ENCODE peak calls at places on chromosomes 6 and 20, in four cellular contexts. N is prostate gland, V is tibial nerve, E is A549. O is an unnamed sample. For H3K9me3, the result is how much of the 10 kb centered on the place peaks cover.

GRCh38 chr6:116596815-116597214 is 19.5 kb upstream of the RSPH4A start:
- DNase-seq in N (no peak), V (no peak), E (no peak), O (no peak)

GRCh38 chr6:109506841-109507240 is 23.8 kb upstream of the ZBTB24 start:
- DNase-seq in N (no peak), V (no peak), E (no peak), O (no peak)

GRCh38 chr20:18719426-18719825 is 94.2 kb upstream of the SCP2D1 start:
- DNase-seq in N (no peak), V (no peak), E (no peak), O (no peak)

GRCh38 chr6:94041930-94042724 is 622.8 kb upstream of the EPHA7 start:
- DNase-seq in N (no peak), V (no peak), E (no peak), O (no peak)

GRCh38 chr6:168827484-168827883 is 386.5 kb downstream of the SMOC2 start:
- DNase-seq in N (no peak), V (no peak), E (no peak), O (no peak)

GRCh38 chr20:38073307-38074010 is 39.9 kb downstream of the RPRD1B start:
- DNase-seq in N (peak), V (no peak), E (no peak), O (peak)

GRCh38 chr6:113690255-113690956 is 166.7 kb upstream of the MARCKS start:
- DNase-seq in N (peak), V (no peak), E (peak), O (no peak)

GRCh38 chr6:119716668-119717270 is 367.2 kb upstream of the MAN1A1 start:
- DNase-seq in N (no peak), V (no peak), E (no peak), O (no peak)

GRCh38 chr6:142592876-142593275 is 291.1 kb downstream of the ADGRG6 start:
- DNase-seq in N (no peak), V (no peak), E (no peak), O (no peak)

GRCh38 chr6:135987226-135987625 is 135.7 kb downstream of the PDE7B start:
- DNase-seq in N (no peak), V (no peak), E (no peak), O (no peak)

GRCh38 chr6:146620655-146621054 is 21.9 kb downstream of the ADGB start:
- DNase-seq in N (no peak), V (no peak), E (no peak), O (no peak)

GRCh38 chr20:1327241-1327653 is 1.7 kb downstream of the SDCBP2 start:
- DNase-seq in N (no peak), V (no peak), E (no peak), O (no peak)

GRCh38 chr20:7571521-7572065 is 368.7 kb downstream of the HAO1 start:
- DNase-seq in N (no peak), V (no peak), E (no peak), O (no peak)

GRCh38 chr20:33674294-33675126 is at the start of gene NECAB3:
- DNase-seq in N (peak), V (peak), E (peak), O (peak)

GRCh38 chr6:40536442-40536841 is 50.7 kb downstream of the LRFN2 start:
- DNase-seq in N (no peak), V (no peak), E (peak), O (no peak)

GRCh38 chr6:113359155-113360140 is 497.7 kb upstream of the MARCKS start:
- DNase-seq in N (no peak), V (no peak), E (no peak), O (no peak)

GRCh38 chr6:6788394-6789020 is 200.0 kb downstream of the LY86 start:
- DNase-seq in N (no peak), V (no peak), E (no peak), O (no peak)

GRCh38 chr6:128713461-128713860 is 169.5 kb upstream of the LAMA2 start:
- DNase-seq in N (no peak), V (no peak), E (no peak), O (no peak)

GRCh38 chr6:44788387-44788981 is 401.0 kb downstream of the CDC5L start:
- DNase-seq in N (no peak), V (no peak), E (no peak), O (no peak)

GRCh38 chr6:108492131-108492766 is 68.5 kb upstream of the FOXO3 start:
- DNase-seq in N (peak), V (no peak), E (peak), O (no peak)

GRCh38 chr20:23200914-23201313 is 114.8 kb upstream of the CD93 start:
- DNase-seq in N (peak), V (no peak), E (peak), O (no peak)

DNA sequence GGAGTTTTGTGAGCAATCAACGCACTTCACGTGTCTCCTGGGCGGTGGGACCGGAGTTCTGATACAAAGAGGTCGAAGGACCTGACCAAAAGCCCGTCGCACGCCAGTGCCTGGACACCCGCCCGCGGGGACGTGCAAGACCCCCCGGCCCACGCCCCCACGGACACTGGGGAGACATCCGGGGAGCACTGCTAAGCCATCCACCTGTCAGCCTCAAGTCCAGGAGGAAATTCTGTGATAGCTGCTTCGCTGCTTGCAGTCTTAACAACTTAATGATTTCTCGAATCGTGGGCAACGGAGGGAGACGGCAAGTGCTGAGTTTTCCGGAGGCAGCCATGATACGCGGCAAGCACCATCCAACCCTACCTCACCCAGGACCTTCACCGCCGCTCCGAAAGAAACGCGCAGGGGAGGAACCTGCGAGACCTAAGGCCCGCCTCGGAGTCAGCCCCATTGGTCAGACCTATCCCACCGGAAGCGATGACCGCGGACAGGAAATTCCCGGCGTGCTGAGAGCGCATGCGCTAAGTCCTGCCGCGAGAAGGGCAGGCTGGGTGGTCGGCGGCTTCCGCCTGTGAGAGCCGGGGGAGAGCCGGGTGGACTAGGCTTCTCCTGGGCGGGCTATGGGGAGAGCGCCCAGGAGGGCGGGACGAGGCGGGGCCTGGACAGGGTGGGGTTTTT is at the start of gene TFB1M:
- DNase-seq in N (peak), V (peak), E (peak), O (peak)
- TF ChIP-seq POLR2A in N (peak), V (peak), E (peak), O (peak)

GRCh38 chr20:15399781-15400180 is 1062.4 kb upstream of the FLRT3 start:
- DNase-seq in N (no peak), V (no peak), E (no peak), O (no peak)
- H3K9me3 ChIP-seq in N (under half), V (under half), E (under half), O (under half)

DNA sequence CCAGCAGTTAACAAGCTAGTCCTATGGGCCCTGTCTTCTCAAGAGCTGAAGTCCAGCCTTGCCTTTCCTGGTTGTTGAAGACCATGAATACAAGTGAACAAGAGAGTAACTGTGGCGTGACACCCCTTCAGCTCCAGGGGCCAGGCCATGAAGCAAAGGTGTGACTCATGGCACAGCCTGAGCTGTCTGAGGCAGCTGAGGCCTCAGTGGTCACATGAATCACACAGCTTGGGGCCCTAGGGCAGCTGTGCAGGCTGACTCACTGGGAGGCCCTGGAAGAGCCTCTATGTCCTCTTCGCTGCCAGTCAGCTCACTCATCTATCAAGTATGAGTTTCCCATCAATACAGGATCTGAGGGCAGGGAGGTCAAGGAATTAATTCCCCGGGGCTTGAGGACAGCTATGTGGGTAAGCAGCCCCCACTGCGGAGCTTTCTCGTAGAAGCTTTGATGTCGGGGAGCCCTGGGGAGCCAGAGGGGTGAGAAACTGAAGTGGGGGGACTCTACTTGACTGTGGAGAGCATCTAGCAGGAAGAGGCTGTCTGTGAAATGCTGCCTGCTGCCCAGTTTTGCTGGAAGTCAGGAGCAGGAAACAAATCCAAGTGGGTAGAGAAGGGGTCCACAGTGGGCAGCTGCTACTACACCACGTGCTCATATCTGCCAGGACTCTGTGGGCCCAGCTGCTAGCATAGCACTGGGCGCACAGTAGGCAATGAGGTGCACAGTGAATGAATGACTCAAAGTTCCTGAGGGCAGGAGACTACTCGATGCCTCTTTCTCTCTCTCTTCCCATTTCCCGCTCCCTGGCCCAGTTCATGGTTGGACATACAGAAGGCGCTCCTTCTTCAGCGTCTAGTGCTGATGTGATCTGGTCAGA is 13.7 kb upstream of the FAM83C start:
- DNase-seq in N (no peak), V (no peak), E (peak), O (peak)
- TF ChIP-seq POLR2A in N (peak), V (no peak), E (no peak), O (peak)

GRCh38 chr6:122501475-122501874 is 29.9 kb upstream of the SERINC1 start:
- DNase-seq in N (no peak), V (no peak), E (no peak), O (no peak)
- H3K9me3 ChIP-seq in N (under half), V (under half), E (under half), O (under half)

GRCh38 chr6:121437861-121438651 is 2.6 kb downstream of the GJA1 start:
- DNase-seq in N (peak), V (peak), E (peak), O (no peak)
- TF ChIP-seq POLR2A in N (no peak), V (no peak), E (no peak), O (no peak)

DNA sequence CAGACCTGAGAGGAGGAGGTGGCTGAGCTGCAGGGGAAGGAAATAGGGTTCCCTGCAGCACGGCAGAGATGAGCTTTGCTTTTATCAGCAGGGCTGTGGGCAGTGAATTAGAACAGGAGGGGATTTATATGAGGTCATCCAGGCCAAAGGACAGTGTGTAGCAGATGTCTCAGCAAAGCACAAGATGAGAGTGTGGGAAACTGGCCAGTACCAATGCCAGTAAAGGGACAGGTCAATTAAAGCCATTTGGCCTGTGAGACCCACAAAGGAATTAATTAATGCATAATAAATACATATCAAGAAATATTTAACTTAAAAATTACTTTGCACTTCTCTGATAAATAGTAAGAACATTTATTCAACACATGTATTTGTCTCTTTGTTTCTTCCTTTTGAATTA is at the start of gene DEFB119:
- DNase-seq in N (no peak), V (no peak), E (no peak), O (no peak)
- H3K9me3 ChIP-seq in N (under half), V (under half), E (under half), O (under half)

GRCh38 chr6:80268865-80269264 is 162.4 kb downstream of the BCKDHB start:
- DNase-seq in N (no peak), V (no peak), E (no peak), O (no peak)
- TF ChIP-seq POLR2A in N (no peak), V (no peak), E (no peak), O (no peak)